ENCODE peak calls at places on chromosome 16, in six cellular contexts. Z is neuronal stem cell, C is H9, P is H1, G is mesendoderm, I is mesenchymal stem cell. V is an unnamed sample.

GRCh38 chr16:57501492-57501891 is 15.2 kb upstream of the DOK4 start:
- DNase-seq in Z (no peak), C (no peak), P (no peak), G (no peak), I (no peak), V (no peak)

GRCh38 chr16:57042157-57043111 is 49.9 kb upstream of the CPNE2 start:
- DNase-seq in Z (no peak), C (no peak), P (no peak), G (no peak), I (no peak), V (peak; percentile 36)

GRCh38 chr16:53529529-53529928 is 26.5 kb upstream of the AKTIP start:
- DNase-seq in Z (no peak), C (no peak), P (no peak), G (no peak), I (no peak), V (no peak)

GRCh38 chr16:25198021-25198420 is 18.7 kb upstream of the AQP8 start:
- DNase-seq in Z (no peak), C (no peak), P (no peak), G (no peak), I (no peak), V (peak; percentile 18)

GRCh38 chr16:27437946-27438345 is 36.0 kb downstream of the IL21R start:
- DNase-seq in Z (no peak), C (no peak), P (no peak), G (no peak), I (no peak), V (no peak)

GRCh38 chr16:58046936-58047335 is 21.4 kb downstream of the MMP15 start:
- DNase-seq in Z (no peak), C (no peak), P (no peak), G (no peak), I (no peak), V (no peak)

GRCh38 chr16:1537763-1538289 is 4.4 kb downstream of the TMEM204 start:
- DNase-seq in Z (no peak), C (no peak), P (no peak), G (no peak), I (no peak), V (no peak)

GRCh38 chr16:56301391-56301850 is 110.1 kb downstream of the GNAO1 start:
- DNase-seq in Z (no peak), C (no peak), P (no peak), G (no peak), I (peak; percentile 16), V (peak; percentile 46)

GRCh38 chr16:1781758-1782407 is 488 bp downstream of the SPSB3 start:
- DNase-seq in Z (peak; percentile 14), C (no peak), P (no peak), G (peak; percentile 55), I (peak; percentile 41), V (peak; percentile 6)

GRCh38 chr16:26658486-26658885 is 408.2 kb upstream of the C16orf82 start:
- DNase-seq in Z (no peak), C (no peak), P (no peak), G (no peak), I (no peak), V (no peak)

GRCh38 chr16:19884021-19884485 is 595 bp downstream of the GPRC5B start:
- DNase-seq in Z (no peak), C (peak; percentile 44), P (no peak), G (peak; percentile 47), I (peak; percentile 20), V (no peak)

GRCh38 chr16:79597277-79597676 is 3.3 kb downstream of the MAF start:
- DNase-seq in Z (no peak), C (no peak), P (no peak), G (no peak), I (no peak), V (no peak)

GRCh38 chr16:50909831-50910697 is 168.2 kb downstream of the CYLD start:
- DNase-seq in Z (no peak), C (no peak), P (no peak), G (no peak), I (no peak), V (no peak)

GRCh38 chr16:79393564-79393963 is 207.0 kb downstream of the MAF start:
- DNase-seq in Z (no peak), C (no peak), P (no peak), G (no peak), I (no peak), V (no peak)

GRCh38 chr16:56639045-56639444 is 579 bp downstream of the MT1A start:
- DNase-seq in Z (no peak), C (no peak), P (no peak), G (no peak), I (no peak), V (no peak)

GRCh38 chr16:83137326-83137770 is 510.6 kb downstream of the CDH13 start:
- DNase-seq in Z (peak; percentile 24), C (no peak), P (no peak), G (no peak), I (peak; percentile 86), V (peak; percentile 83)

GRCh38 chr16:29816694-29817441 is 916 bp downstream of the PAGR1 start:
- DNase-seq in Z (no peak), C (peak; percentile 67), P (no peak), G (peak; percentile 80), I (peak; percentile 72), V (peak; percentile 60)

GRCh38 chr16:13441675-13442074 is 478.3 kb upstream of the ERCC4 start:
- DNase-seq in Z (no peak), C (no peak), P (no peak), G (peak; percentile 73), I (no peak), V (no peak)

GRCh38 chr16:19085679-19086200 is 18.3 kb downstream of the COQ7 start:
- DNase-seq in Z (no peak), C (no peak), P (no peak), G (peak; percentile 29), I (peak; percentile 34), V (no peak)

GRCh38 chr16:30949655-30950515 is 1.0 kb downstream of the ORAI3 start:
- DNase-seq in Z (no peak), C (peak; percentile 87), P (no peak), G (peak; percentile 94), I (peak; percentile 92), V (peak; percentile 80)

GRCh38 chr16:53995378-53995777 is 291.2 kb downstream of the IRX3 start:
- DNase-seq in Z (no peak), C (no peak), P (no peak), G (no peak), I (no peak), V (no peak)

GRCh38 chr16:75486014-75486404 is 9.2 kb downstream of the CHST6 start:
- DNase-seq in Z (no peak), C (no peak), P (no peak), G (no peak), I (no peak), V (no peak)

GRCh38 chr16:48539485-48540221 is 70.3 kb downstream of the N4BP1 start:
- DNase-seq in Z (no peak), C (no peak), P (no peak), G (peak; percentile 28), I (no peak), V (no peak)

GRCh38 chr16:57606847-57607501 is 21.5 kb upstream of the ADGRG1 start:
- DNase-seq in Z (no peak), C (no peak), P (no peak), G (no peak), I (no peak), V (no peak)

GRCh38 chr16:25065899-25066298 is 45.6 kb upstream of the LCMT1 start:
- DNase-seq in Z (no peak), C (peak; percentile 67), P (no peak), G (peak; percentile 59), I (no peak), V (no peak)

GRCh38 chr16:3431779-3432219 is 11.5 kb downstream of the ZNF597 start:
- DNase-seq in Z (no peak), C (no peak), P (no peak), G (no peak), I (no peak), V (peak; percentile 31)

GRCh38 chr16:59573528-59574271 is 839.6 kb upstream of the GOT2 start:
- DNase-seq in Z (no peak), C (no peak), P (no peak), G (no peak), I (peak; percentile 70), V (peak; percentile 95)

GRCh38 chr16:85720319-85720637 is 30.6 kb downstream of the C16orf74 start:
- DNase-seq in Z (no peak), C (no peak), P (no peak), G (no peak), I (no peak), V (no peak)

GRCh38 chr16:24753437-24753836 is 24.0 kb downstream of the TNRC6A start:
- DNase-seq in Z (no peak), C (no peak), P (no peak), G (no peak), I (no peak), V (no peak)

GRCh38 chr16:87115646-87116045 is 201.5 kb downstream of the C16orf95 start:
- DNase-seq in Z (no peak), C (no peak), P (no peak), G (no peak), I (no peak), V (no peak)

GRCh38 chr16:23905027-23905426 is 69.2 kb downstream of the PRKCB start:
- DNase-seq in Z (peak; percentile 51), C (peak; percentile 67), P (peak; percentile 68), G (peak; percentile 89), I (peak; percentile 10), V (peak; percentile 70)

DNA sequence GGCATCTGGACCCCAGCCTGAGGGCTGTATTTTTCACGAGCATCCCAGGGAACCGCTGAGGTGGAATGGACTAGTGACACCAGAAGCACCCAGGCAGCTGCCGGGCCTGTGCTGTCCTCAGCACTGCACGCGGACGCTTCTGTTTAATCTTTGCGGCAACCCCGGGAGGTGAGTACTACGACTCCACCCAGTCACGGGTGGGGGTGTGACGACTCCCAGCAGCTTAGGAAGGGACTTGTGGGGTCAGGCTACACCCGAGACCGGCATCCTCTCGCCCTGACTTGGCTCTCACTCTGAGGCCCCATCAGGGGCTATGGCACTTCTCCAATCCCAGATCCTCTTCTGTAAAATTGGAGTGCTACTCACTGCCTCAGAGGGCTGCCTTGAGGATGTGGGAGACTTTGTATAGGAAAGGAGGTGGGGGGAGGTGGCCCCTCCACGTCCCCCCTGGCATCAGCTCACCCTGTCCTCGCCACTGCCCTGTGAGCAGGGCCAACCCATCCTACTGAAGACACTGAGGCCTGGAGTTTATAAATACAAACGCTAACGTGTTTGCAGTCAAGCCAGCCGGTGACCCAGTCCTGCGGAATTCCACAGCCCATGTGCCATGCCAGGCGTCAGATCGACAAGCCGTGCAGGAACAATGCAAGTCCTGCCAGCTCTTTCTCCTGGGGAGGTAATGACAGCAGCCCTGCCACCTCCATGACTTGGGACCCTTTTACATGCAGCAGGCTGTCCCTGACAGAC is 44.4 kb downstream of the PPL start:
- DNase-seq in Z (no peak), C (no peak), P (no peak), G (no peak), I (no peak), V (peak; percentile 48)
- H3K27ac ChIP-seq in Z (no peak overlapping the region), C (no peak overlapping the region), P (no peak overlapping the region), G (no peak overlapping the region), I (no peak overlapping the region), V (no peak overlapping the region)

GRCh38 chr16:14650629-14651028 is 17.9 kb downstream of the BFAR start:
- DNase-seq in Z (no peak), C (no peak), P (no peak), G (no peak), I (no peak), V (no peak)
- H2BK15ac ChIP-seq in Z (no peak overlapping the region), C (no peak overlapping the region), P (no peak overlapping the region), G (no peak overlapping the region), I (no peak overlapping the region), V (no peak overlapping the region)

GRCh38 chr16:84349852-84350565 is 18.3 kb upstream of the ATP2C2 start:
- DNase-seq in Z (no peak), C (no peak), P (no peak), G (no peak), I (no peak), V (no peak)
- H3K27ac ChIP-seq in Z (peak overlapping the region; percentile 46), C (no peak overlapping the region), P (no peak overlapping the region), G (no peak overlapping the region), I (no peak overlapping the region), V (no peak overlapping the region)

GRCh38 chr16:88828711-88829110 is 17.0 kb upstream of the APRT start:
- DNase-seq in Z (no peak), C (no peak), P (no peak), G (no peak), I (no peak), V (no peak)
- H2BK15ac ChIP-seq in Z (no peak overlapping the region), C (no peak overlapping the region), P (no peak overlapping the region), G (no peak overlapping the region), I (no peak overlapping the region), V (no peak overlapping the region)